ENCODE peak calls at places on chromosomes 12 and 14, in six cellular contexts. B, J, U, D, I and T are unnamed samples.

GRCh38 chr14:61043506-61043905 is 62.5 kb downstream of the SLC38A6 start:
- DNase-seq in D (no peak), B (no peak), J (no peak), I (no peak), U (no peak), T (no peak)

GRCh38 chr12:113062502-113063395 is 6.2 kb downstream of the DTX1 start:
- DNase-seq in U (no peak), D (no peak), B (peak), J (no peak), I (no peak), T (no peak)

GRCh38 chr14:103576371-103577024 is 13.7 kb downstream of the COA8 start:
- DNase-seq in I (peak), U (peak), B (no peak), J (peak), D (no peak), T (peak)

GRCh38 chr14:20760950-20761349 is 7.3 kb upstream of the EDDM3B start:
- DNase-seq in B (no peak), D (no peak), U (no peak), I (no peak), J (no peak), T (no peak)

GRCh38 chr12:57234233-57234570 is 4.7 kb downstream of the SHMT2 start:
- DNase-seq in B (no peak), I (no peak), U (no peak), J (no peak), D (no peak), T (no peak)

GRCh38 chr12:129902371-129903091 is 1.3 kb downstream of the TMEM132D start:
- DNase-seq in I (no peak), D (no peak), U (peak), B (no peak), J (no peak), T (no peak)

GRCh38 chr14:95452176-95452889 is 64.1 kb downstream of the SYNE3 start:
- DNase-seq in J (no peak), U (peak), D (no peak), I (no peak), B (peak), T (no peak)

GRCh38 chr12:106747973-106748436 is 26.5 kb upstream of the RIC8B start:
- DNase-seq in B (no peak), J (no peak), D (no peak), I (no peak), U (no peak), T (no peak)

GRCh38 chr14:64910847-64911495 is 3.3 kb upstream of the CHURC1 start:
- DNase-seq in B (no peak), J (no peak), D (no peak), I (peak), U (peak), T (no peak)

GRCh38 chr12:52672321-52672933 is 7.8 kb downstream of the KRT1 start:
- DNase-seq in D (no peak), U (no peak), B (no peak), I (no peak), J (no peak), T (no peak)

GRCh38 chr12:6540181-6540877 is 6.0 kb downstream of the GAPDH start:
- DNase-seq in J (peak), U (peak), D (peak), B (peak), I (peak), T (no peak)

GRCh38 chr12:87283111-87283510 is 746.1 kb downstream of the C12orf50 start:
- DNase-seq in J (no peak), B (no peak), U (no peak), I (no peak), D (no peak), T (no peak)

GRCh38 chr14:98931126-98931525 is 340.9 kb downstream of the BCL11B start:
- DNase-seq in J (no peak), I (no peak), U (no peak), D (no peak), B (no peak), T (no peak)

GRCh38 chr14:73503648-73504047 is 12.9 kb downstream of the RIOX1 start:
- DNase-seq in I (peak), J (no peak), U (no peak), B (no peak), D (no peak), T (no peak)

GRCh38 chr14:32372154-32372553 is 43.1 kb downstream of the AKAP6 start:
- DNase-seq in J (no peak), D (no peak), I (peak), U (no peak), B (no peak), T (no peak)

GRCh38 chr12:91687052-91688017 is 458.3 kb downstream of the BTG1 start:
- DNase-seq in B (peak), J (no peak), D (peak), I (no peak), U (no peak), T (no peak)

GRCh38 chr12:92063641-92064040 is 82.0 kb downstream of the BTG1 start:
- DNase-seq in B (no peak), U (no peak), D (no peak), I (no peak), J (no peak), T (no peak)

GRCh38 chr12:117832459-117833457 is 136.0 kb downstream of the KSR2 start:
- DNase-seq in I (no peak), U (no peak), J (no peak), D (no peak), B (no peak), T (no peak)

GRCh38 chr14:102873131-102873530 is 49.3 kb upstream of the AMN start:
- DNase-seq in J (peak), D (no peak), I (no peak), B (no peak), U (no peak), T (no peak)

GRCh38 chr14:60003991-60004390 is 84.0 kb downstream of the LRRC9 start:
- DNase-seq in I (no peak), B (no peak), D (no peak), U (no peak), J (no peak), T (no peak)

GRCh38 chr12:67633708-67634107 is 14.8 kb upstream of the DYRK2 start:
- DNase-seq in U (no peak), B (no peak), I (no peak), D (no peak), J (peak), T (no peak)

GRCh38 chr12:130573235-130573634 is 142.9 kb downstream of the RIMBP2 start:
- DNase-seq in D (no peak), U (no peak), B (no peak), J (no peak), I (no peak), T (no peak)

GRCh38 chr12:46209914-46210834 is 58.7 kb downstream of the SLC38A1 start:
- DNase-seq in U (peak), J (peak), I (peak), D (peak), B (peak), T (no peak)

GRCh38 chr14:25237845-25238244 is 187.9 kb upstream of the STXBP6 start:
- DNase-seq in U (peak), D (no peak), B (no peak), I (no peak), J (peak), T (no peak)

GRCh38 chr12:115229517-115229916 is 545.5 kb upstream of the TBX3 start:
- DNase-seq in J (no peak), U (no peak), I (no peak), B (no peak), D (no peak), T (no peak)

GRCh38 chr14:92532490-92533163 is 19.0 kb downstream of the RIN3 start:
- DNase-seq in J (peak), B (no peak), D (no peak), U (no peak), I (no peak), T (no peak)

GRCh38 chr14:104687601-104688504 is 1.6 kb upstream of the INF2 start:
- DNase-seq in J (peak), U (peak), D (no peak), I (no peak), B (no peak), T (peak)

GRCh38 chr12:78651755-78652154 is 212.8 kb upstream of the SYT1 start:
- DNase-seq in I (no peak), D (no peak), J (no peak), U (peak), B (no peak), T (no peak)

GRCh38 chr14:106044515-106044914 is 518.1 kb downstream of the TMEM121 start:
- DNase-seq in D (no peak), U (no peak), B (no peak), I (no peak), J (no peak), T (no peak)

GRCh38 chr12:41212625-41213024 is 24.5 kb downstream of the PDZRN4 start:
- DNase-seq in J (no peak), D (no peak), I (no peak), U (no peak), B (no peak), T (no peak)

GRCh38 chr14:99073401-99073800 is 198.6 kb downstream of the BCL11B start:
- DNase-seq in U (no peak), J (no peak), B (no peak), D (no peak), I (no peak), T (no peak)

GRCh38 chr14:92973265-92973797 is 50.4 kb downstream of the CHGA start:
- DNase-seq in B (peak), U (peak), I (no peak), J (peak), D (peak), T (peak)

GRCh38 chr14:98808494-98809407 is 463.2 kb downstream of the BCL11B start:
- DNase-seq in D (no peak), I (no peak), J (no peak), B (no peak), U (no peak), T (no peak)

GRCh38 chr14:35045798-35046047 is 349 bp upstream of the FAM177A1 start:
- DNase-seq in J (no peak), U (peak), I (no peak), D (no peak), B (no peak), T (no peak)

GRCh38 chr12:72209096-72209495 is 63.1 kb upstream of the TRHDE start:
- DNase-seq in B (no peak), J (no peak), D (no peak), U (no peak), I (no peak), T (no peak)